ENCODE peak calls at places on chromosomes 4 and X, in seven cellular contexts. One of them, this sample, is unnamed.

GRCh38 chr4:126558596-126558995 is 1074.2 kb upstream of the INTU start:
- DNase-seq in iPS-NIHi11: no peak
- DNase-seq in NCI-H187: no peak
- DNase-seq in NCI-H1092: no peak
- DNase-seq in GM10248: no peak
- DNase-seq in activated CD8-positive, alpha-beta memory T cell treated with anti-CD3 and anti-CD28 coated beads for 1 hour: no peak
- DNase-seq in HT1080: no peak
- DNase-seq in this sample: no peak

GRCh38 chrX:123481908-123482873 is 250.7 kb downstream of the THOC2 start:
- DNase-seq in iPS-NIHi11: peak; percentile 8
- DNase-seq in NCI-H187: no peak
- DNase-seq in NCI-H1092: no peak
- DNase-seq in GM10248: no peak
- DNase-seq in activated CD8-positive, alpha-beta memory T cell treated with anti-CD3 and anti-CD28 coated beads for 1 hour: no peak
- DNase-seq in HT1080: no peak
- DNase-seq in this sample: no peak

GRCh38 chr4:73066928-73067327 is 2.6 kb downstream of the COX18 start:
- DNase-seq in iPS-NIHi11: no peak
- DNase-seq in NCI-H187: no peak
- DNase-seq in NCI-H1092: no peak
- DNase-seq in GM10248: no peak
- DNase-seq in activated CD8-positive, alpha-beta memory T cell treated with anti-CD3 and anti-CD28 coated beads for 1 hour: no peak
- DNase-seq in HT1080: no peak
- DNase-seq in this sample: no peak

GRCh38 chr4:4762909-4763814 is 96.3 kb upstream of the MSX1 start:
- DNase-seq in iPS-NIHi11: peak; percentile 43
- DNase-seq in NCI-H187: no peak
- DNase-seq in NCI-H1092: no peak
- DNase-seq in GM10248: peak; percentile 81
- DNase-seq in activated CD8-positive, alpha-beta memory T cell treated with anti-CD3 and anti-CD28 coated beads for 1 hour: no peak
- DNase-seq in HT1080: peak; percentile 98
- DNase-seq in this sample: no peak

GRCh38 chr4:7772708-7773385 is 166.8 kb downstream of the AFAP1 start:
- DNase-seq in iPS-NIHi11: peak; percentile 63
- DNase-seq in NCI-H187: no peak
- DNase-seq in NCI-H1092: no peak
- DNase-seq in GM10248: no peak
- DNase-seq in activated CD8-positive, alpha-beta memory T cell treated with anti-CD3 and anti-CD28 coated beads for 1 hour: no peak
- DNase-seq in HT1080: no peak
- DNase-seq in this sample: no peak

GRCh38 chrX:9473708-9474107 is 8.8 kb downstream of the TBL1X start:
- DNase-seq in iPS-NIHi11: no peak
- DNase-seq in NCI-H187: no peak
- DNase-seq in NCI-H1092: no peak
- DNase-seq in GM10248: no peak
- DNase-seq in activated CD8-positive, alpha-beta memory T cell treated with anti-CD3 and anti-CD28 coated beads for 1 hour: no peak
- DNase-seq in HT1080: no peak
- DNase-seq in this sample: no peak

GRCh38 chrX:68261060-68261672 is 172.1 kb downstream of the OPHN1 start:
- DNase-seq in iPS-NIHi11: no peak
- DNase-seq in NCI-H187: no peak
- DNase-seq in NCI-H1092: no peak
- DNase-seq in GM10248: no peak
- DNase-seq in activated CD8-positive, alpha-beta memory T cell treated with anti-CD3 and anti-CD28 coated beads for 1 hour: no peak
- DNase-seq in HT1080: peak; percentile 50
- DNase-seq in this sample: no peak

GRCh38 chrX:97882306-97882705 is 998.6 kb downstream of the RPA4 start:
- DNase-seq in iPS-NIHi11: no peak
- DNase-seq in NCI-H187: no peak
- DNase-seq in NCI-H1092: no peak
- DNase-seq in GM10248: no peak
- DNase-seq in activated CD8-positive, alpha-beta memory T cell treated with anti-CD3 and anti-CD28 coated beads for 1 hour: no peak
- DNase-seq in HT1080: no peak
- DNase-seq in this sample: no peak

GRCh38 chrX:24145340-24146186 is 4.0 kb upstream of the ZFX start:
- DNase-seq in iPS-NIHi11: no peak
- DNase-seq in NCI-H187: no peak
- DNase-seq in NCI-H1092: no peak
- DNase-seq in GM10248: no peak
- DNase-seq in activated CD8-positive, alpha-beta memory T cell treated with anti-CD3 and anti-CD28 coated beads for 1 hour: no peak
- DNase-seq in HT1080: peak; percentile 39
- DNase-seq in this sample: no peak

GRCh38 chrX:130058667-130059066 is 51.6 kb downstream of the ELF4 start:
- DNase-seq in iPS-NIHi11: no peak
- DNase-seq in NCI-H187: no peak
- DNase-seq in NCI-H1092: no peak
- DNase-seq in GM10248: no peak
- DNase-seq in activated CD8-positive, alpha-beta memory T cell treated with anti-CD3 and anti-CD28 coated beads for 1 hour: no peak
- DNase-seq in HT1080: no peak
- DNase-seq in this sample: no peak

GRCh38 chr4:93199492-93199891 is 629.1 kb upstream of the ATOH1 start:
- DNase-seq in iPS-NIHi11: peak; percentile 80
- DNase-seq in NCI-H187: peak; percentile 71
- DNase-seq in NCI-H1092: peak; percentile 55
- DNase-seq in GM10248: peak; percentile 20
- DNase-seq in activated CD8-positive, alpha-beta memory T cell treated with anti-CD3 and anti-CD28 coated beads for 1 hour: no peak
- DNase-seq in HT1080: peak; percentile 59
- DNase-seq in this sample: peak; percentile 63

GRCh38 chr4:152294331-152294730 is 241.6 kb downstream of the FBXW7 start:
- DNase-seq in iPS-NIHi11: no peak
- DNase-seq in NCI-H187: no peak
- DNase-seq in NCI-H1092: no peak
- DNase-seq in GM10248: no peak
- DNase-seq in activated CD8-positive, alpha-beta memory T cell treated with anti-CD3 and anti-CD28 coated beads for 1 hour: no peak
- DNase-seq in HT1080: no peak
- DNase-seq in this sample: no peak

GRCh38 chr4:153385784-153386183 is 41.3 kb downstream of the MND1 start:
- DNase-seq in iPS-NIHi11: no peak
- DNase-seq in NCI-H187: no peak
- DNase-seq in NCI-H1092: no peak
- DNase-seq in GM10248: no peak
- DNase-seq in activated CD8-positive, alpha-beta memory T cell treated with anti-CD3 and anti-CD28 coated beads for 1 hour: no peak
- DNase-seq in HT1080: no peak
- DNase-seq in this sample: no peak

GRCh38 chrX:48695925-48696300 is 621 bp upstream of the SUV39H1 start:
- DNase-seq in iPS-NIHi11: no peak
- DNase-seq in NCI-H187: no peak
- DNase-seq in NCI-H1092: no peak
- DNase-seq in GM10248: peak; percentile 20
- DNase-seq in activated CD8-positive, alpha-beta memory T cell treated with anti-CD3 and anti-CD28 coated beads for 1 hour: no peak
- DNase-seq in HT1080: no peak
- DNase-seq in this sample: no peak

GRCh38 chr4:183783933-183784622 is 121.0 kb upstream of the STOX2 start:
- DNase-seq in iPS-NIHi11: peak; percentile 41
- DNase-seq in NCI-H187: no peak
- DNase-seq in NCI-H1092: no peak
- DNase-seq in GM10248: no peak
- DNase-seq in activated CD8-positive, alpha-beta memory T cell treated with anti-CD3 and anti-CD28 coated beads for 1 hour: no peak
- DNase-seq in HT1080: peak; percentile 36
- DNase-seq in this sample: no peak

GRCh38 chrX:16512401-16512776 is 137.6 kb upstream of the S100G start:
- DNase-seq in iPS-NIHi11: peak; percentile 15
- DNase-seq in NCI-H187: no peak
- DNase-seq in NCI-H1092: no peak
- DNase-seq in GM10248: no peak
- DNase-seq in activated CD8-positive, alpha-beta memory T cell treated with anti-CD3 and anti-CD28 coated beads for 1 hour: no peak
- DNase-seq in HT1080: no peak
- DNase-seq in this sample: no peak

GRCh38 chrX:2498781-2499302 is 1.9 kb downstream of the DHRSX start:
- DNase-seq in iPS-NIHi11: no peak
- DNase-seq in NCI-H187: no peak
- DNase-seq in NCI-H1092: no peak
- DNase-seq in GM10248: no peak
- DNase-seq in activated CD8-positive, alpha-beta memory T cell treated with anti-CD3 and anti-CD28 coated beads for 1 hour: no peak
- DNase-seq in HT1080: no peak
- DNase-seq in this sample: no peak

GRCh38 chr4:53476232-53477037 is 99.0 kb downstream of the FIP1L1 start:
- DNase-seq in iPS-NIHi11: no peak
- DNase-seq in NCI-H187: no peak
- DNase-seq in NCI-H1092: no peak
- DNase-seq in GM10248: no peak
- DNase-seq in activated CD8-positive, alpha-beta memory T cell treated with anti-CD3 and anti-CD28 coated beads for 1 hour: no peak
- DNase-seq in HT1080: peak; percentile 91
- DNase-seq in this sample: no peak

GRCh38 chrX:14528629-14529287 is 578 bp upstream of the GLRA2 start:
- DNase-seq in iPS-NIHi11: peak; percentile 30
- DNase-seq in NCI-H187: peak; percentile 28
- DNase-seq in NCI-H1092: peak; percentile 76
- DNase-seq in GM10248: peak; percentile 8
- DNase-seq in activated CD8-positive, alpha-beta memory T cell treated with anti-CD3 and anti-CD28 coated beads for 1 hour: no peak
- DNase-seq in HT1080: peak; percentile 19
- DNase-seq in this sample: no peak

GRCh38 chrX:80354966-80355465 is 65.2 kb upstream of the TENT5D start:
- DNase-seq in iPS-NIHi11: no peak
- DNase-seq in NCI-H187: peak; percentile 50
- DNase-seq in NCI-H1092: no peak
- DNase-seq in GM10248: no peak
- DNase-seq in activated CD8-positive, alpha-beta memory T cell treated with anti-CD3 and anti-CD28 coated beads for 1 hour: no peak
- DNase-seq in HT1080: no peak
- DNase-seq in this sample: no peak

GRCh38 chr4:83019794-83020497 is 9.3 kb upstream of the LIN54 start:
- DNase-seq in iPS-NIHi11: no peak
- DNase-seq in NCI-H187: no peak
- DNase-seq in NCI-H1092: no peak
- DNase-seq in GM10248: no peak
- DNase-seq in activated CD8-positive, alpha-beta memory T cell treated with anti-CD3 and anti-CD28 coated beads for 1 hour: no peak
- DNase-seq in HT1080: no peak
- DNase-seq in this sample: no peak

This sample was measured in NCI-H2029.